ENCODE peak calls at places on chromosomes 7 and 10, in four cellular contexts. One of them, this sample, is unnamed.

GRCh38 chr7:154857240-154857639 is 145.7 kb downstream of the PAXIP1 start:
- DNase-seq in prostate gland: no peak
- DNase-seq in esophagus squamous epithelium: no peak
- DNase-seq in spleen: no peak
- DNase-seq in this sample: peak

GRCh38 chr10:102322914-102323313 is 72.6 kb upstream of the NFKB2 start:
- DNase-seq in esophagus squamous epithelium: no peak
- DNase-seq in spleen: no peak
- DNase-seq in prostate gland: no peak
- DNase-seq in this sample: peak

GRCh38 chr10:67606572-67606971 is 89.4 kb downstream of the CTNNA3 start:
- DNase-seq in esophagus squamous epithelium: no peak
- DNase-seq in prostate gland: no peak
- DNase-seq in spleen: no peak
- DNase-seq in this sample: no peak

GRCh38 chr10:126939706-126940105 is 34.5 kb downstream of the DOCK1 start:
- DNase-seq in esophagus squamous epithelium: no peak
- DNase-seq in prostate gland: no peak
- DNase-seq in spleen: no peak
- DNase-seq in this sample: no peak

GRCh38 chr7:30029696-30030095 is 1.5 kb downstream of the PLEKHA8 start:
- DNase-seq in prostate gland: no peak
- DNase-seq in esophagus squamous epithelium: no peak
- DNase-seq in spleen: no peak
- DNase-seq in this sample: no peak

GRCh38 chr7:73718905-73719805 is at the start of gene STX1A:
- DNase-seq in spleen: peak
- DNase-seq in esophagus squamous epithelium: no peak
- DNase-seq in prostate gland: peak
- DNase-seq in this sample: peak

GRCh38 chr7:123183431-123183830 is 16.3 kb downstream of the SLC13A1 start:
- DNase-seq in spleen: no peak
- DNase-seq in prostate gland: no peak
- DNase-seq in esophagus squamous epithelium: no peak
- DNase-seq in this sample: no peak

GRCh38 chr10:128150045-128150493 is 23.8 kb upstream of the MKI67 start:
- DNase-seq in spleen: peak
- DNase-seq in esophagus squamous epithelium: no peak
- DNase-seq in prostate gland: peak
- DNase-seq in this sample: peak

GRCh38 chr10:97020452-97021400 is 165.0 kb downstream of the SLIT1 start:
- DNase-seq in prostate gland: no peak
- DNase-seq in esophagus squamous epithelium: no peak
- DNase-seq in spleen: no peak
- DNase-seq in this sample: no peak

GRCh38 chr7:108299251-108300014 is 156.8 kb downstream of the NRCAM start:
- DNase-seq in prostate gland: no peak
- DNase-seq in spleen: no peak
- DNase-seq in esophagus squamous epithelium: no peak
- DNase-seq in this sample: no peak

GRCh38 chr7:108301387-108301786 is 154.8 kb downstream of the NRCAM start:
- DNase-seq in prostate gland: no peak
- DNase-seq in spleen: no peak
- DNase-seq in esophagus squamous epithelium: no peak
- DNase-seq in this sample: no peak

GRCh38 chr7:108307246-108307982 is 148.8 kb downstream of the NRCAM start:
- DNase-seq in spleen: no peak
- DNase-seq in prostate gland: no peak
- DNase-seq in esophagus squamous epithelium: no peak
- DNase-seq in this sample: no peak

GRCh38 chr7:108308276-108308675 is 148.0 kb downstream of the NRCAM start:
- DNase-seq in spleen: no peak
- DNase-seq in prostate gland: no peak
- DNase-seq in esophagus squamous epithelium: no peak
- DNase-seq in this sample: no peak

DNA sequence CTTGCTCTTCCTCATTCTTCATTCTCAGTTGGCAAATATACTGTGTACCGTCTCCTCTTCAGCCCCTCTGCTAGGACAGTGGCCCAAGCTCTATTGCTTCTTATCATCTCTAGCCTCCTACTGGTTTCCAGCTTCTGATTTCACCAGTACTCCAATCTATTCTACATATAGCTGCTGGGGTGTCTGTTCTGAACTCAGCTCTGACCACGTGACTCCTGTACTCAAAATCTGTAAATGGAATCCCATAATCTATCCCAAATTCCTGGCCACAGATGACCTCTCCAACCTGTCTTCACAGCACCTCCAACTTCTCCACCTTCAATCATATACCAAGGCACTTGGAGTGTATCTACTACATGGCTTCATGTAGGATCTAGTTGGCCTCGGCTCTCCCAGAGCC is 152.9 kb downstream of the NRCAM start:
- DNase-seq in spleen: no peak
- DNase-seq in esophagus squamous epithelium: no peak
- DNase-seq in prostate gland: no peak
- DNase-seq in this sample: no peak
- TF ChIP-seq POLR2A in spleen: no peak
- TF ChIP-seq POLR2A in esophagus squamous epithelium: no peak
- TF ChIP-seq POLR2A in prostate gland: no peak
- TF ChIP-seq POLR2A in this sample: no peak

DNA sequence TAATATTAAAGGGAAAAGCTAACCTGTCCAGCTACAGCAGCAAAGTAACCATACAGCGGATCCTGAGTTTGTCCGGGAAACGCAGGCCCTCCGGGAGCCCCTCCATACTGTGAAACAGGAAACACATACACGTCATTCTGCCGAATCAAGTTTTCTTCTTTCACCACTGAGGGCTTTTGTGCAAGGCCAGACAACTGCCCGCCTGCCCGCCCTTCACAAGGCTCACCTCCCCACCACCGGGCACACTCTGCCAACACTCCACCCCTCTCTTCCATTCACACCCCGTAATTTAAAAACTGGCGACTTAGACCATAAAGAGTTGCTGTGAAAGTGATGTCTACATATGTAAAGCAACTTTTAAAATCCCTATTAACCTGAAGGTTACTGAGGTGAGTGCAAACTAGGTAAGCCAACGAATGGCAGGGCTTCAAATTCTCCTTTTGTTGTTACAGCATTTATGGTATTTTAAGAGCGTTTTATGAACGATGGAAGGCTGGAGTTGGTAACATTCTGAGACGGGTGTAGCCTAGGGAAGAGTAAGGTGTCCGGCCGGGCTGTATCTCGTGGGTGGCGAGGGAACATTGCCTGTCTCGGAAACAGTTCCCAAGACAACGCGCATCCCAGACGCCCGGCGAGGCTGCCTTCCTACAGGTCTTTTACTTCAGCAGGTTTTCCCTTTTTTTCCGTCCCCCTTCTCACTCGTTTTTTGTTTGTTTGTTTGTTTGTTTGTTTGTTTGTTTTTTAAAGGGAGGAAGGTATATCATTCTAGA is 817 bp downstream of the SRI start:
- DNase-seq in spleen: peak
- DNase-seq in prostate gland: peak
- DNase-seq in esophagus squamous epithelium: no peak
- DNase-seq in this sample: peak
- TF ChIP-seq POLR2A in spleen: no peak
- TF ChIP-seq POLR2A in prostate gland: peak
- TF ChIP-seq POLR2A in esophagus squamous epithelium: no peak
- TF ChIP-seq POLR2A in this sample: no peak

GRCh38 chr7:116876664-116877442 is 14.5 kb downstream of the CAPZA2 start:
- DNase-seq in spleen: no peak
- DNase-seq in prostate gland: no peak
- DNase-seq in esophagus squamous epithelium: no peak
- DNase-seq in this sample: peak
- TF ChIP-seq POLR2A in spleen: no peak
- TF ChIP-seq POLR2A in prostate gland: no peak
- TF ChIP-seq POLR2A in esophagus squamous epithelium: no peak
- TF ChIP-seq POLR2A in this sample: no peak

DNA sequence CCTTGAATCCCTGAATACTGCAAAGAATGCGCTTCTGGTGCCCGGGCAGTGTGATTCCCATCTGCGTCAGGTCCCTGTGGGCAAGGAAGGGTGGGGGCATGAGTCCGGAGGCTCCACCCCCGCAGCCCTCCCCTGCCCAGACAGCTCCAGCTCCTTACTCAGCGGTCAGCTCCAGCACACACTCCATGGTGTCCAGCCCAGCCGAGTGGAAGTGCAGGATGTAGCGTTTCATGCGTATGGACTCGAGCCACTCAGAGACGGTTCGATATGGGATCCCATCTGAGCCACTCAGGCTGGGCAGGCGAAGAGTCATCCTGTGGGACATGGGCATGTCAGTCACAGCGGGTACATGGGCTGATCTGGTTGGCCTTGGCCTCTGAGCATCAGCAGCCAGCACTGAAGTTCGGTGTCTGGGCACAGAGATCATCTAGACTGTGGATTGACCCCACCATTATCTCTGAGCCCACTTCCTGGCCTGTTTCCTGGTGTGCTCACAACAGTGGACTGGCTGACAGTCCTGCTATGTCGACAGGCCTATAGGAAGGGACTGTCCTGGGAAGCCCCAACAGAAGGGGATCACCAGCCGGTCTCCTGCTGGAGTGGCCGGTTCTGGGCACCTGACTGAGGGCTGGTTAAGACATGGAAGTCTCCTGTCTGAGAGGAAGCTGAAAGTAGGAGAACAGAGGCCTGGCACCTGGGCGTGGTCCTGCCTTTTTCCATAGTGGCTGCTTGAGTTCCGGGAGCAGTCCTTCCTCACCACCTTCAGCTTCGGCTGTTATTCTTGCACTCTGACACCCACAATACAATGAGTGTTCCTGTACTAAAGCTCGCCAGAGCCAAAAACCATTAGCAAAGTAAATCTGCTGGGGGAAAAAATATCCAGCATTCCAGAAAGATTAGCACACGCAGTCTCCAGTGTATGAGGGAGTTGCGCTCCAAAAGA is 10.6 kb downstream of the ZYX start:
- DNase-seq in esophagus squamous epithelium: no peak
- DNase-seq in prostate gland: no peak
- DNase-seq in spleen: no peak
- DNase-seq in this sample: no peak
- TF ChIP-seq POLR2A in esophagus squamous epithelium: no peak
- TF ChIP-seq POLR2A in prostate gland: no peak
- TF ChIP-seq POLR2A in spleen: no peak
- TF ChIP-seq POLR2A in this sample: no peak

DNA sequence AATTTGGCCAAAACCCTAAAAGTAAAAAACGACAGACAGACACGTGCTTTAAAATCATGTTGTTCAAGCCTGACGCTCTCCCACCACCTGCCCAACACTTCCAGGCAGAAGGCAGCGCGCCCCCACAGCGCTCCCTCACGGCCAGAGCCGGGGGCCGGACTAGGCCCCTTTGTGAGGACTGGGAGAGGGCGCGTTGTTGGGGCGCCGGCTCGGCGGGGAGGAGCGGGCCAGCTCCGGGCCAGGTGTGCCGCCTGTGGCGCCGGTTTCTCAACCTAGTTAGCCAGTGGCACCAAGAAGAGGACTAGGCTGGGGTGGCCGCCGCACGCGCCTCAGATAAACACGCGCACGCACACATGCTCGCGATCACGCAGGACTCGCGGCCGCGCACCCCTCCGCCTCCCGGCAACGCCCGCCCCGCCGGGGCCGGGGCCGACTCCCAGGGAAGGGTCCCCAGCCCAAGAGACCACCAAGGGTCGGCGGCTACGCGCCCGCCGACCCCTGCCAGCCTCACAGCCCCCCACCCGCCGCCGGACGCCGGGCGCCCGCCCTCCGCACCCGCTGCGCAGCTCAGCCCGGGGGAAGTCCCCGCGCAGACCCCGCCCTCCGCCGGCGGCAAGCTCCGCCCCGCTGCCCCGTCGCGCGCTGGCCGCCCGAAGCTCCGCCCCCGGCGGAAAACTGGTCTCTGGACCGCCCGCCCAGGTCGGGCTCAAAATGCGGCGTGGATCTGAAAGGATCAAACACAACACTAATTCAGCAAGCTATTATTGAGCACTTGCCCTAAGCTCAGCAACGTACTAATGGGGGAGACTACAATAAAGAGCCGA is at the start of gene IMMP2L:
- DNase-seq in prostate gland: peak
- DNase-seq in spleen: peak
- DNase-seq in esophagus squamous epithelium: peak
- DNase-seq in this sample: peak
- TF ChIP-seq POLR2A in prostate gland: peak
- TF ChIP-seq POLR2A in spleen: peak
- TF ChIP-seq POLR2A in esophagus squamous epithelium: no peak
- TF ChIP-seq POLR2A in this sample: peak

GRCh38 chr10:110501142-110501937 is 3.6 kb downstream of the DUSP5 start:
- DNase-seq in prostate gland: peak
- DNase-seq in spleen: peak
- DNase-seq in esophagus squamous epithelium: peak
- DNase-seq in this sample: peak
- TF ChIP-seq POLR2A in prostate gland: peak
- TF ChIP-seq POLR2A in spleen: no peak
- TF ChIP-seq POLR2A in esophagus squamous epithelium: no peak
- TF ChIP-seq POLR2A in this sample: peak

GRCh38 chr10:77554996-77555397 is 82.6 kb downstream of the KCNMA1 start:
- DNase-seq in spleen: no peak
- DNase-seq in prostate gland: no peak
- DNase-seq in esophagus squamous epithelium: no peak
- DNase-seq in this sample: no peak

GRCh38 chr10:77553966-77554365 is 83.6 kb downstream of the KCNMA1 start:
- DNase-seq in prostate gland: no peak
- DNase-seq in spleen: no peak
- DNase-seq in esophagus squamous epithelium: no peak
- DNase-seq in this sample: no peak

GRCh38 chr10:77550378-77550777 is 87.2 kb downstream of the KCNMA1 start:
- DNase-seq in prostate gland: no peak
- DNase-seq in spleen: no peak
- DNase-seq in esophagus squamous epithelium: no peak
- DNase-seq in this sample: no peak

GRCh38 chr10:77553311-77553710 is 84.3 kb downstream of the KCNMA1 start:
- DNase-seq in spleen: no peak
- DNase-seq in esophagus squamous epithelium: no peak
- DNase-seq in prostate gland: no peak
- DNase-seq in this sample: no peak

DNA sequence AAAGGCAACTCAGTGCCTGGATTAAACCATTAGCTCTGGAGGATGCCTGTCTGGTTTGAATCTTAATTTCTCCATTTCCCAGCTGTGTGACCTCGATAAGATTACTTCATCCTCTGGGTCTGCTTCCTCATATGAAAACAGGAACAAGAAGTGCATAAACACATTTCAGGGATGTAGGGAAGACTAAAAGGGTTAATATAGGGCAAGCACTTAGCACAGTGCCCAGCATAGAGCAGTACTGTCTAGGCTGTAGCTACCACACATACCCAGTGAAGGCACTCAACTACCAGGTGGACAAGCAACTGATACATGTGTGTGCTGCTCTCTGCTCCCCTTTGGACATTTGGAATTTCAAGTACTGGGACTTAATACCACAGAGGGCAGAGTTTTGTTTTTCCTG is 85.4 kb downstream of the KCNMA1 start:
- DNase-seq in prostate gland: no peak
- DNase-seq in esophagus squamous epithelium: no peak
- DNase-seq in spleen: no peak
- DNase-seq in this sample: no peak
- TF ChIP-seq POLR2A in prostate gland: no peak
- TF ChIP-seq POLR2A in esophagus squamous epithelium: no peak
- TF ChIP-seq POLR2A in spleen: no peak
- TF ChIP-seq POLR2A in this sample: no peak

DNA sequence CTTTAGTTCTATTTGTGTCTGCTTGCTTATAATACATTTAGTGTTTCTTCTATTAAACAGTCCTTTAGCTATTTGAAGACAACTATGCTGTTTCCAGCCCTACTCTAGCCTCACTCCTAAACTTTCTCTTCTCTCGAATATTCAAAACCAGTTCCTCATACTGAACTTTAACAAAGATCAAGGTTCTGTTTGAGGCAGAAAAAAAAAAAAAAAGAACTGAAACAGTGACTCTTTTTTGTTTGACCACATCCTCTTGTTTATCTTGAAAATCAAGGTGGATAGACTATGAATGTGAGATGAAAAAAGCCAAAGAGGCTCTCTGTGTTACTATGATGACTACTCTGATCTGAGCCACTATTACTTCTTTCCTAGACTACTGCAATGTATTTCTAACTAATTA is 154.3 kb downstream of the ZNF365 start:
- DNase-seq in prostate gland: no peak
- DNase-seq in spleen: no peak
- DNase-seq in esophagus squamous epithelium: no peak
- DNase-seq in this sample: no peak
- TF ChIP-seq POLR2A in prostate gland: no peak
- TF ChIP-seq POLR2A in spleen: no peak
- TF ChIP-seq POLR2A in esophagus squamous epithelium: no peak
- TF ChIP-seq POLR2A in this sample: no peak